ENCODE peak calls at places on chromosome 4, in four cellular contexts. E, D, T and Z are unnamed samples.

GRCh38 chr4:87017580-87018061 is 82.8 kb downstream of the AFF1 start:
- DNase-seq in E (no peak), D (no peak), T (no peak), Z (no peak)

GRCh38 chr4:151674804-151675290 is 86.0 kb downstream of the GATB start:
- DNase-seq in E (peak), D (peak), T (no peak), Z (no peak)

GRCh38 chr4:114082348-114082747 is 102.9 kb upstream of the ARSJ start:
- DNase-seq in E (no peak), D (no peak), T (no peak), Z (no peak)

GRCh38 chr4:74692973-74693372 is 101.3 kb downstream of the BTC start:
- DNase-seq in E (no peak), D (no peak), T (no peak), Z (no peak)

GRCh38 chr4:53589511-53589910 is 1.8 kb downstream of the LNX1 start:
- DNase-seq in E (no peak), D (no peak), T (no peak), Z (no peak)

GRCh38 chr4:20017439-20017838 is 234.3 kb upstream of the SLIT2 start:
- DNase-seq in E (no peak), D (no peak), T (no peak), Z (no peak)

GRCh38 chr4:77002721-77003120 is 53.2 kb downstream of the SEPTIN11 start:
- DNase-seq in E (no peak), D (no peak), T (no peak), Z (no peak)

GRCh38 chr4:148790691-148791090 is 348.5 kb upstream of the NR3C2 start:
- DNase-seq in E (no peak), D (no peak), T (no peak), Z (no peak)

GRCh38 chr4:39363773-39364393 is 2.3 kb downstream of the RFC1 start:
- DNase-seq in E (no peak), D (no peak), T (no peak), Z (no peak)

GRCh38 chr4:169283114-169283509 is 12.4 kb upstream of the SH3RF1 start:
- DNase-seq in E (no peak), D (no peak), T (no peak), Z (no peak)

GRCh38 chr4:4308800-4309441 is 18.9 kb downstream of the ZBTB49 start:
- DNase-seq in E (no peak), D (no peak), T (no peak), Z (no peak)

GRCh38 chr4:1329408-1330371 is 17.3 kb upstream of the UVSSA start:
- DNase-seq in E (peak), D (no peak), T (no peak), Z (peak)

GRCh38 chr4:87734936-87735335 is 64.4 kb upstream of the IBSP start:
- DNase-seq in E (no peak), D (no peak), T (no peak), Z (no peak)

GRCh38 chr4:127470290-127470809 is 162.4 kb upstream of the INTU start:
- DNase-seq in E (no peak), D (no peak), T (no peak), Z (no peak)

GRCh38 chr4:139764686-139765085 is 99.1 kb downstream of the MGST2 start:
- DNase-seq in E (no peak), D (no peak), T (no peak), Z (no peak)

GRCh38 chr4:183098080-183098722 is 856 bp upstream of the WWC2 start:
- DNase-seq in E (peak), D (no peak), T (no peak), Z (no peak)

GRCh38 chr4:17623451-17624001 is 9.1 kb downstream of the MED28 start:
- DNase-seq in E (no peak), D (no peak), T (no peak), Z (no peak)

GRCh38 chr4:36772154-36772516 is 472.4 kb upstream of the NWD2 start:
- DNase-seq in E (no peak), D (no peak), T (no peak), Z (no peak)

GRCh38 chr4:33446953-33447352 is 2726.8 kb downstream of the PCDH7 start:
- DNase-seq in E (no peak), D (no peak), T (no peak), Z (no peak)

GRCh38 chr4:132001542-132001941 is 1147.6 kb upstream of the PCDH10 start:
- DNase-seq in E (no peak), D (no peak), T (no peak), Z (no peak)

GRCh38 chr4:117700111-117700892 is 334.0 kb upstream of the NDST3 start:
- DNase-seq in E (no peak), D (no peak), T (no peak), Z (no peak)

GRCh38 chr4:16496501-16496900 is 270.2 kb upstream of the TAPT1 start:
- DNase-seq in E (no peak), D (peak), T (no peak), Z (no peak)

GRCh38 chr4:89303177-89303576 is 4.4 kb downstream of the GPRIN3 start:
- DNase-seq in E (no peak), D (no peak), T (peak), Z (peak)

GRCh38 chr4:98706200-98706813 is 47.9 kb upstream of the TSPAN5 start:
- DNase-seq in E (no peak), D (no peak), T (peak), Z (no peak)

GRCh38 chr4:84503495-84504437 is 4.7 kb upstream of the NKX6-1 start:
- DNase-seq in E (no peak), D (peak), T (peak), Z (no peak)

GRCh38 chr4:19195696-19196095 is 1056.0 kb upstream of the SLIT2 start:
- DNase-seq in E (no peak), D (no peak), T (no peak), Z (no peak)